ENCODE peak calls at places on chromosomes 11 and 22, in four cellular contexts. E is adrenal gland, X is K562, V is lower leg skin. N is an unnamed sample.

GRCh38 chr11:20351870-20352269 is 11.6 kb upstream of the HTATIP2 start:
- DNase-seq in E (no peak), X (no peak), V (no peak), N (no peak)

GRCh38 chr22:38411016-38411415 is 44.0 kb downstream of the KCNJ4 start:
- DNase-seq in E (no peak), X (no peak), V (no peak), N (no peak)

GRCh38 chr22:39634530-39635399 is 64.2 kb downstream of the CACNA1I start:
- DNase-seq in E (peak), X (peak), V (peak), N (peak)

GRCh38 chr22:25546751-25547150 is 17.7 kb upstream of the GRK3 start:
- DNase-seq in E (no peak), X (no peak), V (no peak), N (no peak)

GRCh38 chr22:23376256-23376655 is 195.9 kb downstream of the BCR start:
- DNase-seq in E (no peak), X (peak), V (no peak), N (no peak)

GRCh38 chr22:44384981-44385610 is 72.3 kb upstream of the SHISAL1 start:
- DNase-seq in E (no peak), X (no peak), V (no peak), N (no peak)

GRCh38 chr11:116932182-116932581 is 94.8 kb upstream of the APOA1 start:
- DNase-seq in E (no peak), X (no peak), V (no peak), N (no peak)

GRCh38 chr22:44313385-44314006 is 745 bp upstream of the SHISAL1 start:
- DNase-seq in E (no peak), X (no peak), V (no peak), N (no peak)

GRCh38 chr11:93024376-93024775 is 54.9 kb downstream of the MTNR1B start:
- DNase-seq in E (no peak), X (no peak), V (no peak), N (no peak)

GRCh38 chr11:96658436-96658835 is 268.6 kb downstream of the JRKL start:
- DNase-seq in E (no peak), X (no peak), V (no peak), N (no peak)

GRCh38 chr11:99505319-99505718 is 484.6 kb downstream of the CNTN5 start:
- DNase-seq in E (no peak), X (no peak), V (no peak), N (no peak)

GRCh38 chr11:100930185-100930778 is 199.3 kb downstream of the PGR start:
- DNase-seq in E (no peak), X (peak), V (no peak), N (no peak)

GRCh38 chr11:63666874-63667273 is 4.3 kb downstream of the ATL3 start:
- DNase-seq in E (no peak), X (no peak), V (no peak), N (no peak)

GRCh38 chr11:125481531-125481930 is 14.5 kb downstream of the FEZ1 start:
- DNase-seq in E (no peak), X (no peak), V (no peak), N (no peak)

GRCh38 chr22:41976070-41976901 is 7.0 kb downstream of the SEPTIN3 start:
- DNase-seq in E (peak), X (peak), V (no peak), N (no peak)

GRCh38 chr11:78377625-78378418 is 39.8 kb downstream of the GAB2 start:
- DNase-seq in E (no peak), X (peak), V (no peak), N (no peak)

GRCh38 chr22:41532908-41533825 is 11.1 kb downstream of the POLR3H start:
- DNase-seq in E (peak), X (peak), V (no peak), N (no peak)

GRCh38 chr22:48323746-48324145 is 1503.9 kb downstream of the BRD1 start:
- DNase-seq in E (no peak), X (no peak), V (no peak), N (no peak)

GRCh38 chr22:30876925-30877553 is 91.5 kb downstream of the MORC2 start:
- DNase-seq in E (peak), X (no peak), V (no peak), N (no peak)

GRCh38 chr22:49943771-49944398 is 16.7 kb upstream of the PIM3 start:
- DNase-seq in E (no peak), X (no peak), V (no peak), N (no peak)

GRCh38 chr11:72352859-72353551 is 81.3 kb downstream of the CLPB start:
- DNase-seq in E (no peak), X (peak), V (no peak), N (no peak)

GRCh38 chr11:87059596-87059995 is 21.9 kb downstream of the TMEM135 start:
- DNase-seq in E (no peak), X (no peak), V (no peak), N (no peak)

GRCh38 chr22:43273902-43274484 is 69.2 kb downstream of the SCUBE1 start:
- DNase-seq in E (peak), X (peak), V (no peak), N (peak)

GRCh38 chr11:73466643-73467042 is 90.4 kb downstream of the RELT start:
- DNase-seq in E (no peak), X (no peak), V (no peak), N (no peak)

GRCh38 chr11:12430351-12430750 is 53.0 kb downstream of the PARVA start:
- DNase-seq in E (no peak), X (no peak), V (no peak), N (no peak)

GRCh38 chr11:134497586-134497985 is 85.5 kb upstream of the B3GAT1 start:
- DNase-seq in E (no peak), X (no peak), V (no peak), N (no peak)

GRCh38 chr11:103959279-103959930 is 77.0 kb upstream of the DDI1 start:
- DNase-seq in E (no peak), X (no peak), V (no peak), N (no peak)

GRCh38 chr11:13889566-13890214 is 72.8 kb upstream of the SPON1 start:
- DNase-seq in E (no peak), X (no peak), V (no peak), N (no peak)

GRCh38 chr11:58576792-58577440 is 1.3 kb upstream of the LPXN start:
- DNase-seq in E (no peak), X (no peak), V (no peak), N (no peak)

GRCh38 chr11:118609380-118610219 is 2.2 kb downstream of the PHLDB1 start:
- DNase-seq in E (no peak), X (no peak), V (no peak), N (no peak)

GRCh38 chr11:11400635-11401232 is 47.7 kb upstream of the CSNK2A3 start:
- DNase-seq in E (no peak), X (peak), V (no peak), N (no peak)

GRCh38 chr11:101436511-101437142 is 147.2 kb downstream of the TRPC6 start:
- DNase-seq in E (no peak), X (peak), V (no peak), N (no peak)

GRCh38 chr11:100550298-100550697 is 136.8 kb upstream of the ARHGAP42 start:
- DNase-seq in E (no peak), X (no peak), V (no peak), N (no peak)

GRCh38 chr11:86408845-86409244 is 34.2 kb downstream of the CCDC81 start:
- DNase-seq in E (no peak), X (no peak), V (no peak), N (no peak)

GRCh38 chr11:13220148-13220547 is 57.4 kb upstream of the BMAL1 start:
- DNase-seq in E (no peak), X (no peak), V (no peak), N (no peak)

GRCh38 chr22:38205261-38206128 is 3.7 kb downstream of the MAFF start:
- DNase-seq in E (peak), X (no peak), V (peak), N (no peak)

GRCh38 chr22:28648792-28649191 is 30.8 kb downstream of the TTC28 start:
- DNase-seq in E (no peak), X (no peak), V (no peak), N (no peak)

GRCh38 chr11:35845860-35846259 is 98.0 kb upstream of the LDLRAD3 start:
- DNase-seq in E (no peak), X (no peak), V (no peak), N (peak)

GRCh38 chr11:12149672-12150225 is 39.4 kb downstream of the MICAL2 start:
- DNase-seq in E (no peak), X (peak), V (no peak), N (no peak)

GRCh38 chr22:38952382-38952993 is 4.9 kb upstream of the APOBEC3A start:
- DNase-seq in E (no peak), X (no peak), V (no peak), N (no peak)

GRCh38 chr11:10311802-10312201 is 6.9 kb downstream of the ADM start:
- DNase-seq in E (no peak), X (no peak), V (no peak), N (no peak)
- TF ChIP-seq POLR2A in E (no peak), X (no peak), V (no peak), N (no peak)

DNA sequence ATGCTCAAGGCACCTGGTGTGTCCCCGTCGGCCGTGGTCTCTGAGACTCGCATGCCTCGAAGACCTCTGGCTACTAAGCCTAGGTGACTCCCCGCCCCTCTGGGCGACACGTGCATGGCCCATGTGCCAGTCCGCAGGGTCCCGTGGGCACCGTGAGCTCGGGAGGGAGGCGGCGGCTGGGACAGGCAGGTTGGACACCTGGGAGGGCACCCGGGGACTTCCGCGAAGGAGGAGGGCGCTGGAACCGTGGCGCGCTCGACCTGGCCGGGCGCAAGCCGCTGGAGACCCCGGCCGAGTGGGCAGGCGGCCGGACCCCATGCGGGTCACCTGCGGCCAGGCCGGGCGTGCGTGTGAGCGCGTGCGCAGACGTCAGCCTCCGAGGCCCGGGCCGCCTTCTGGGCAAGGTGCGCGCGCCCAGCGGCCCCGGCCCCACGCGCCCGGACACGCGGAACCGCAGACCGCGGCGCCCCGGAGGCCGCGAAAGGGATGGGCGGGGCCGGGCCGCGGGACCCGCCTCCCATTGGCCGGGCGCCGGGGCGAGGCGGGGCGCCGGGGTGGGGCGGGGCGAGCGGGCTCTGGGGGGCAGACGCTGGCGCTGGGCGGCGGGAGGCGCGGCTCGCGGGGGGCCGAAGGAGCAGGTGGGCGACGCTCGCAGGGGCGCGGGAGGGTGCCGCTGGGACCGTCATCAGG is 576 bp upstream of the RASD2 start:
- DNase-seq in E (peak), X (peak), V (no peak), N (peak)
- TF ChIP-seq POLR2A in E (no peak), X (no peak), V (no peak), N (no peak)

GRCh38 chr11:123056835-123057491 is 5.0 kb downstream of the HSPA8 start:
- DNase-seq in E (no peak), X (no peak), V (no peak), N (no peak)

GRCh38 chr11:123057604-123058305 is 4.2 kb downstream of the HSPA8 start:
- DNase-seq in E (no peak), X (no peak), V (no peak), N (no peak)

GRCh38 chr11:123055132-123055924 is 6.6 kb downstream of the HSPA8 start:
- DNase-seq in E (no peak), X (no peak), V (no peak), N (no peak)

GRCh38 chr11:123052884-123053721 is 8.8 kb downstream of the HSPA8 start:
- DNase-seq in E (no peak), X (no peak), V (no peak), N (no peak)

DNA sequence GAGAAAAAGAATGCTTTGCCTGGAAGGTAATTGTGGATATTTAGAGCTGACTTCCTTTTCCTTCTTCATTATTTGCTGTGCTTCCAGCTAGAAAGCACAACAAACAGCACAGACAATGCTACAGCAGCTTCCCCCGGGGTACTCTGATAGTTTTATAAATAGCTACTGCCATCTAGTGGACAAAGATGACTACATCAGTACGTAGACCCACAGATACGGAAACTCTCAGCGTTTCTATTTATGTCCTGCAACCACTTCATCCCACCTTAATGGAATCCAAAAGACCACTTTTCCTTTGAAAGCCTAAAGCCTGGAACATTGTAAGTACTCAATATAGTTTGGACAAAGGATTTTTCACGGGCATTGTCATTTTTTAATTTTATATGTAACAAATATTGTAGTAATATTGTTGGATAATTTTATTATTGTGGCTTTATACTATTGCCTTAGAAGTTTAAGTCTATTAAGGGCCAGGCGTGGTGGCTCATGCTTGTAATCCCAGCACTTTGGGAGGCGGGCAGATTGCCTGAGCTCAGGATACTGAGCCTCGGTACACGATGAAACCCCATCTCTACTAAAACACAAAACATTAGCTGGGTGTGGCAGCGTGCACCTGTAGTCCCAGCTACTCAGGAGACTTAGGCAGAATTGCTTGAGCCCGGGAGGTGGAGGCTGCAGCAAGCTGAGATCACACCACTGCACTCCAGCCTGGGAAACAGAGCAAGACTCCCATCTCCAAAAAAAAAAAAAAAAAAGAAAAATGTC is 7.5 kb downstream of the HSPA8 start:
- DNase-seq in E (no peak), X (peak), V (no peak), N (peak)
- TF ChIP-seq POLR2A in E (no peak), X (peak), V (no peak), N (no peak)

GRCh38 chr11:111472228-111472627 is 40.0 kb downstream of the BTG4 start:
- DNase-seq in E (no peak), X (no peak), V (no peak), N (no peak)
- TF ChIP-seq POLR2A in E (no peak), X (no peak), V (no peak), N (no peak)

GRCh38 chr22:35621446-35621845 is 4.3 kb upstream of the MB start:
- DNase-seq in E (no peak), X (no peak), V (no peak), N (no peak)
- TF ChIP-seq POLR2A in E (no peak), X (no peak), V (no peak), N (no peak)